ENCODE peak calls at places on chromosomes 12 and 14, in eight cellular contexts. A, D, U, H, X, M, R and F are unnamed samples.

GRCh38 chr12:120710805-120711296 is 593 bp downstream of the UNC119B start:
- DNase-seq in A (no peak), D (no peak), U (no peak), H (no peak), X (no peak), M (peak), R (no peak), F (no peak)

GRCh38 chr12:48118491-48118890 is 673 bp upstream of the PFKM start:
- DNase-seq in A (no peak), D (peak), U (no peak), H (no peak), X (peak), M (no peak), R (no peak), F (no peak)

GRCh38 chr12:26701604-26702215 is 131.3 kb downstream of the ITPR2 start:
- DNase-seq in A (no peak), D (no peak), U (peak), H (no peak), X (peak), M (no peak), R (no peak), F (no peak)

GRCh38 chr14:34699873-34700621 is 14.3 kb downstream of the CFL2 start:
- DNase-seq in A (no peak), D (no peak), U (peak), H (no peak), X (peak), M (no peak), R (no peak), F (no peak)

GRCh38 chr14:41403360-41403759 is 203.3 kb upstream of the LRFN5 start:
- DNase-seq in A (no peak), D (no peak), U (no peak), H (no peak), X (no peak), M (no peak), R (no peak), F (no peak)

GRCh38 chr12:126910570-126910969 is 1356.4 kb upstream of the TMEM132C start:
- DNase-seq in A (no peak), D (no peak), U (no peak), H (no peak), X (no peak), M (no peak), R (no peak), F (no peak)

GRCh38 chr14:106459971-106460730 is 933.8 kb downstream of the TMEM121 start:
- DNase-seq in A (no peak), D (peak), U (no peak), H (no peak), X (no peak), M (no peak), R (no peak), F (no peak)

GRCh38 chr12:262817-263216 is at the start of gene SLC6A13:
- DNase-seq in A (no peak), D (no peak), U (no peak), H (no peak), X (no peak), M (no peak), R (no peak), F (no peak)

GRCh38 chr14:95523818-95524448 is 7.5 kb upstream of the SYNE3 start:
- DNase-seq in A (no peak), D (no peak), U (peak), H (no peak), X (no peak), M (no peak), R (no peak), F (peak)

GRCh38 chr14:92981726-92982125 is 58.8 kb downstream of the CHGA start:
- DNase-seq in A (no peak), D (no peak), U (no peak), H (no peak), X (no peak), M (no peak), R (no peak), F (no peak)

GRCh38 chr14:50521912-50522341 is 10.4 kb downstream of the MAP4K5 start:
- DNase-seq in A (no peak), D (no peak), U (peak), H (no peak), X (peak), M (no peak), R (no peak), F (no peak)

GRCh38 chr12:94265966-94266365 is 117.6 kb downstream of the PLXNC1 start:
- DNase-seq in A (no peak), D (no peak), U (no peak), H (no peak), X (no peak), M (no peak), R (no peak), F (no peak)

GRCh38 chr14:67636361-67636919 is 16.7 kb downstream of the ARG2 start:
- DNase-seq in A (no peak), D (no peak), U (peak), H (no peak), X (no peak), M (no peak), R (no peak), F (no peak)

GRCh38 chr14:36173161-36173560 is 3.4 kb downstream of the PTCSC3 start:
- DNase-seq in A (no peak), D (no peak), U (no peak), H (no peak), X (no peak), M (no peak), R (no peak), F (no peak)

DNA sequence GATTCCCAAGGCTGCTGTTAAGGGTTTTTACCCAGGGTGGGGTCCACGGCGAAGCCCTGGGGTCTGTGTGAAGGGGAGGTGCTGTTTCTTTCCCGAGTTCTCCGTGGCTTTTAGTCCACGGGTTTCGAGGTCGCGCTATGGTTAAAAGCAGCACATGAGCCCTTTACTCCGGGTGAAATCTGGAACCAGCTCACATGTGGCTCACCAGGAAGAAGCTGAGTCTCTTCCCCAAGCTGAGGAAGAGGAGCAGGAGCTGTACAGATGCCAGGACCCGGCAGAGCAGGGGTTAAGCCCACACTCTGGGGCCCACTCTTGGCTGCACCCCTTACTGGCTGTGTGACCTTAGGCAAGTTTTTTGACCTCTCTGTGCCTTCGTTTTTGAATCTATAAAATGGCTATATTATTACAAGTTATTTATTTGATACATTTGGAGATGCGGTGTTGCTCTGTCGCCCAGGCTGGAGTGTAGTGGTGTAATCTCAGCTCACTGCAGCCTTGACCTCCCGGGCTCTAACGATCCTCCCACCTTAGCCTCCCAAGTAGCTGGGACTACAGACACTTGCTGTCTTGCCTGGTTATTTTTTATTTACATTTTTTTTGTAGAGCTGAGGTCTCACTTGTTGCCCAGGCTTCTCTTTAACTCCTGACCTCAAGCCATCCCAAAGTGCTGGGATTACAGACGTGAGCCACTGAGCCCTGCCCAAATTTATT is 266.3 kb downstream of the AACS start:
- DNase-seq in A (no peak), D (no peak), U (peak), H (no peak), X (no peak), M (no peak), R (no peak), F (peak)
- H3K4me3 ChIP-seq in A (peak), D (no peak), U (peak), H (no peak), X (peak), M (peak), R (no peak), F (peak)

DNA sequence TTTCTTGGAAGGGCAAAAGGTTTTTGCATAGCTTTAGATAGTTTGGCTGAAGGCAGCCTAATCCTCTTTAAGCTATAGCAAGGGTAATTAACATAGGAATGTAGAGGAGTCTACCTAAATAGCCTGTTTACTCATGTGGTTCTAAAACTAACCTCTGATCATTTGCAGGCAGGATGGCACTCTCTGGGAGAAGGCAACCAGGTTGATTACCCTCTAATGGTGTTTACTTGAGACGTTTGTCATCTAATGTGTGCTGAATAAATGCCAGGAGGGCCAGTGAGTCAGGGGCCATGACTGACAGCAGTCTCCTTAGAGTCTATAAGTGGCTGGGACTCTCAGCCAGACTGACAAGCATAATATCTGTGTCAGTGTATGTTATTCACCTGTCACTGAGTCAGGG is 286.4 kb downstream of the PCNX1 start:
- DNase-seq in A (no peak), D (no peak), U (no peak), H (no peak), X (peak), M (no peak), R (no peak), F (no peak)
- H3K4me3 ChIP-seq in A (no peak), D (no peak), U (no peak), H (no peak), X (no peak), M (no peak), R (no peak), F (no peak)

GRCh38 chr12:104143918-104144317 is 5.9 kb upstream of the NFYB start:
- DNase-seq in A (no peak), D (no peak), U (no peak), H (no peak), X (no peak), M (no peak), R (no peak), F (no peak)
- H3K4me3 ChIP-seq in A (no peak), D (no peak), U (no peak), H (no peak), X (no peak), M (no peak), R (no peak), F (no peak)

DNA sequence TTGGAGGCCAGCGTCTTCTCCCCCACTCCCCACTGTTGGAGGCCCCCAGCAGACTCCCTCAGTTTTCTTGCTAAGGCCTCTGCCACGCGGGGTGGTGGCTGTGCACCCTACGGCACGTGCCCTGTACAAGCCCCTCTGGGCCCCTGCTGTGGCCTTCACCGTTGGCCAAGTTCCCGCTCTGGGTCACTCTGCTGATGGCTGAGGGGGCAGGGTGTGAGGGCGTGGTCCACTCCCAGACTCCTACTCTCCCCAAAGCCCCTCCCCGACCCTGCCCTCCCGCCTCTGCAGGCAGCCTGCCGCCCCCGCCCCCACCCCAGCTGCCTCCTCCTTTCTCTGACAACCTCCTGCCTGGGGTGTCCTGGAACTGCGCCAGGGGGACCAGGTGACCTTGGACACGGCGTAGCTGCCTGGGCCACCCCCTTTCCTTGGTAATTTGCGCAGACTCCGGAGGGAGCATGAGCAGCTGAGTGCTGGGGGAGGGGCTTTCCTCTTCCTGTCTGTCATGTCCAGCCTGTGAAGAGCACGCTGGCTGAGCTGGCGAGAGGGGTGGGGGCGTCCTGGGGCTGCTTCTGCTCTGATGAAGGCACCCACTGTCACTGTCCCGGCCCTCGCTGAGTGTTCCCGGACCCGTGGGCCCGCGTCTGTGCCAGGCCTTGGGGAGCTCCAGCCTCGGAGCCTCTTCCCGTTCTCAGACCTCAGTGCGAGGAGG is 84.9 kb downstream of the KIF26A start:
- DNase-seq in A (no peak), D (peak), U (no peak), H (no peak), X (no peak), M (peak), R (no peak), F (no peak)
- H3K4me3 ChIP-seq in A (peak), D (peak), U (no peak), H (no peak), X (no peak), M (peak), R (no peak), F (peak)

GRCh38 chr12:13121568-13121967 is 18.1 kb upstream of the GSG1 start:
- DNase-seq in A (no peak), D (no peak), U (no peak), H (no peak), X (no peak), M (no peak), R (no peak), F (no peak)
- H3K4me3 ChIP-seq in A (no peak), D (no peak), U (no peak), H (no peak), X (no peak), M (no peak), R (no peak), F (no peak)

GRCh38 chr12:1318327-1319031 is 275.9 kb downstream of the FBXL14 start:
- DNase-seq in A (no peak), D (peak), U (peak), H (no peak), X (peak), M (no peak), R (no peak), F (no peak)
- H3K4me3 ChIP-seq in A (peak), D (no peak), U (no peak), H (no peak), X (peak), M (no peak), R (no peak), F (peak)

GRCh38 chr12:124333724-124334123 is 38.8 kb downstream of the RFLNA start:
- DNase-seq in A (no peak), D (no peak), U (no peak), H (no peak), X (no peak), M (no peak), R (no peak), F (no peak)
- H3K4me3 ChIP-seq in A (no peak), D (no peak), U (no peak), H (no peak), X (no peak), M (no peak), R (no peak), F (no peak)